ENCODE peak calls at places on chromosomes 7 and 10, in five cellular contexts. U is lower lobe of right lung, N is T-helper 22 cell, P is pons, Z is H7. D is an unnamed sample.
A peak's percentile ranks its signal among the peaks of the same experiment; 100 is the strongest.

GRCh38 chr10:75040576-75040975 is 70.9 kb upstream of the SAMD8 start:
- DNase-seq in U (no peak), N (no peak), P (no peak), Z (no peak), D (no peak)

GRCh38 chr7:3578399-3578798 is 277.3 kb downstream of the SDK1 start:
- DNase-seq in U (no peak), N (no peak), P (no peak), Z (no peak), D (no peak)

GRCh38 chr10:64537112-64537511 is 1015.9 kb downstream of the REEP3 start:
- DNase-seq in U (no peak), N (no peak), P (peak; percentile 82), Z (no peak), D (no peak)

GRCh38 chr10:89301721-89302445 is at the start of gene IFIT2:
- DNase-seq in U (no peak), N (no peak), P (peak; percentile 92), Z (no peak), D (no peak)

GRCh38 chr10:29517352-29517923 is 117.3 kb downstream of the SVIL start:
- DNase-seq in U (no peak), N (no peak), P (peak; percentile 58), Z (peak; percentile 90), D (no peak)

GRCh38 chr7:6651866-6652445 is 14.8 kb downstream of the ZNF316 start:
- DNase-seq in U (no peak), N (no peak), P (no peak), Z (peak; percentile 30), D (peak; percentile 35)

GRCh38 chr10:76811430-76811829 is 826.2 kb downstream of the KCNMA1 start:
- DNase-seq in U (no peak), N (no peak), P (no peak), Z (no peak), D (no peak)

GRCh38 chr10:21145751-21146445 is 248.8 kb upstream of the NEBL start:
- DNase-seq in U (no peak), N (no peak), P (peak; percentile 61), Z (peak; percentile 32), D (no peak)

GRCh38 chr7:123218866-123219265 is 19.1 kb upstream of the SLC13A1 start:
- DNase-seq in U (no peak), N (no peak), P (no peak), Z (no peak), D (no peak)

GRCh38 chr7:138980575-138981285 is 459 bp downstream of the KIAA1549 start:
- DNase-seq in U (peak; percentile 50), N (no peak), P (no peak), Z (no peak), D (peak; percentile 45)

GRCh38 chr10:28327494-28327886 is 24.6 kb upstream of the MPP7 start:
- DNase-seq in U (no peak), N (no peak), P (no peak), Z (no peak), D (no peak)

GRCh38 chr7:100003711-100004661 is 11.4 kb upstream of the ZKSCAN1 start:
- DNase-seq in U (peak; percentile 82), N (no peak), P (peak; percentile 91), Z (no peak), D (no peak)

GRCh38 chr10:5461914-5462840 is 37.2 kb downstream of the CALML5 start:
- DNase-seq in U (no peak), N (no peak), P (no peak), Z (no peak), D (no peak)

GRCh38 chr10:51696251-51696650 is 3.1 kb downstream of the CSTF2T start:
- DNase-seq in U (no peak), N (no peak), P (no peak), Z (no peak), D (no peak)

GRCh38 chr10:47336387-47337134 is 11.6 kb upstream of the RBP3 start:
- DNase-seq in U (no peak), N (no peak), P (no peak), Z (no peak), D (no peak)

GRCh38 chr10:108180883-108181282 is 1016.4 kb upstream of the SORCS1 start:
- DNase-seq in U (no peak), N (no peak), P (no peak), Z (no peak), D (no peak)

GRCh38 chr10:20535846-20536245 is 361.3 kb downstream of the NEBL start:
- DNase-seq in U (no peak), N (no peak), P (peak; percentile 15), Z (no peak), D (no peak)

GRCh38 chr7:80722596-80723141 is 84.2 kb downstream of the CD36 start:
- DNase-seq in U (peak; percentile 48), N (no peak), P (no peak), Z (no peak), D (peak; percentile 61)

GRCh38 chr7:127514499-127514898 is 70.9 kb downstream of the GCC1 start:
- DNase-seq in U (no peak), N (no peak), P (peak; percentile 83), Z (peak; percentile 53), D (no peak)

GRCh38 chr10:27746364-27747095 is 911 bp upstream of the MKX start:
- DNase-seq in U (no peak), N (no peak), P (no peak), Z (peak; percentile 45), D (no peak)

GRCh38 chr10:47379901-47380300 is 4.2 kb downstream of the ZNF488 start:
- DNase-seq in U (no peak), N (no peak), P (peak; percentile 98), Z (peak; percentile 13), D (no peak)

GRCh38 chr10:20004087-20004523 is 187.9 kb downstream of the PLXDC2 start:
- DNase-seq in U (peak; percentile 72), N (no peak), P (peak; percentile 74), Z (no peak), D (peak; percentile 78)

GRCh38 chr10:5932345-5932744 is 42.3 kb downstream of the FBH1 start:
- DNase-seq in U (no peak), N (no peak), P (no peak), Z (no peak), D (no peak)

GRCh38 chr10:47349941-47350371 is 1.8 kb downstream of the RBP3 start:
- DNase-seq in U (no peak), N (no peak), P (no peak), Z (no peak), D (no peak)

GRCh38 chr7:28956608-28957063 is 1.5 kb downstream of the TRIL start:
- DNase-seq in U (peak; percentile 83), N (no peak), P (no peak), Z (peak; percentile 95), D (peak; percentile 73)

GRCh38 chr10:119297207-119297968 is 90.0 kb downstream of the GRK5 start:
- DNase-seq in U (no peak), N (no peak), P (no peak), Z (no peak), D (peak; percentile 54)

GRCh38 chr7:141575164-141575563 is 24.0 kb downstream of the AGK start:
- DNase-seq in U (no peak), N (no peak), P (no peak), Z (no peak), D (no peak)

GRCh38 chr7:102008535-102009262 is 191.3 kb downstream of the CUX1 start:
- DNase-seq in U (no peak), N (no peak), P (no peak), Z (no peak), D (no peak)

GRCh38 chr10:31051703-31052102 is 20.0 kb upstream of the ZNF438 start:
- DNase-seq in U (no peak), N (no peak), P (no peak), Z (no peak), D (no peak)